ENCODE peak calls at places on chromosomes 6 and 20, in four cellular contexts. D is body of pancreas, O is aorta, W is left lung. Q is an unnamed sample.

GRCh38 chr20:19427480-19427879 is 215.0 kb downstream of the SLC24A3 start:
- DNase-seq in W (peak), O (no peak), D (peak), Q (no peak)

GRCh38 chr6:67881706-67882065 is 753.4 kb upstream of the ADGRB3 start:
- DNase-seq in D (no peak), O (no peak), W (no peak), Q (no peak)

GRCh38 chr6:39202166-39202565 is 27.1 kb downstream of the KCNK5 start:
- DNase-seq in D (no peak), O (no peak), W (no peak), Q (no peak)

GRCh38 chr6:110034637-110035096 is 56.6 kb downstream of the GPR6 start:
- DNase-seq in W (no peak), O (no peak), D (no peak), Q (no peak)

GRCh38 chr6:144585217-144585814 is 300.2 kb downstream of the UTRN start:
- DNase-seq in O (no peak), W (no peak), D (peak), Q (no peak)

GRCh38 chr6:69848552-69848951 is 17.8 kb upstream of the COL19A1 start:
- DNase-seq in W (no peak), O (no peak), D (no peak), Q (no peak)

GRCh38 chr20:49573900-49574416 is 6.0 kb upstream of the PTGIS start:
- DNase-seq in O (peak), D (no peak), W (no peak), Q (no peak)

GRCh38 chr6:35442693-35443092 is 9.4 kb upstream of the FANCE start:
- DNase-seq in W (no peak), D (no peak), O (no peak), Q (no peak)

GRCh38 chr20:8476023-8476422 is 344.0 kb downstream of the PLCB1 start:
- DNase-seq in W (no peak), D (peak), O (no peak), Q (no peak)

GRCh38 chr6:33205172-33206026 is 944 bp downstream of the HSD17B8 start:
- DNase-seq in O (no peak), D (no peak), W (no peak), Q (no peak)

GRCh38 chr20:7497985-7498384 is 442.3 kb downstream of the HAO1 start:
- DNase-seq in D (no peak), W (no peak), O (no peak), Q (no peak)

GRCh38 chr6:113855500-113856010 is 1.6 kb upstream of the MARCKS start:
- DNase-seq in D (no peak), W (peak), O (peak), Q (no peak)

GRCh38 chr20:50308513-50309279 is 118.1 kb downstream of the CEBPB start:
- DNase-seq in O (peak), D (peak), W (peak), Q (no peak)

GRCh38 chr20:48904566-48905321 is 16.8 kb upstream of the ARFGEF2 start:
- DNase-seq in W (no peak), O (no peak), D (peak), Q (peak)

GRCh38 chr6:49401063-49401462 is 62.0 kb downstream of the MMUT start:
- DNase-seq in W (no peak), O (no peak), D (no peak), Q (no peak)

GRCh38 chr20:61628480-61628879 is 376.4 kb downstream of the CDH4 start:
- DNase-seq in D (no peak), W (no peak), O (no peak), Q (no peak)

GRCh38 chr20:37356961-37357371 is 11.0 kb downstream of the SRC start:
- DNase-seq in O (no peak), D (no peak), W (no peak), Q (no peak)

GRCh38 chr6:163177892-163178420 is 236.6 kb upstream of the QKI start:
- DNase-seq in W (no peak), D (no peak), O (no peak), Q (no peak)

GRCh38 chr6:43676962-43677606 is 10.5 kb downstream of the MRPS18A start:
- DNase-seq in O (no peak), D (no peak), W (no peak), Q (no peak)

GRCh38 chr6:43673444-43674063 is 14.0 kb downstream of the MRPS18A start:
- DNase-seq in W (no peak), D (peak), O (no peak), Q (no peak)

GRCh38 chr6:43677759-43678158 is 9.8 kb downstream of the MRPS18A start:
- DNase-seq in W (no peak), O (no peak), D (no peak), Q (no peak)

GRCh38 chr6:43671801-43672690 is 15.5 kb downstream of the MRPS18A start:
- DNase-seq in D (no peak), W (no peak), O (no peak), Q (no peak)

GRCh38 chr6:43674921-43675320 is 12.7 kb downstream of the MRPS18A start:
- DNase-seq in O (no peak), D (no peak), W (no peak), Q (no peak)
- H3K27ac ChIP-seq in O (no peak), D (no peak), W (no peak), Q (no peak)

GRCh38 chr20:35303735-35304431 is 11.7 kb upstream of the FAM83C start:
- DNase-seq in W (no peak), O (peak), D (peak), Q (no peak)
- H3K27ac ChIP-seq in W (no peak), O (no peak), D (no peak), Q (no peak)

DNA sequence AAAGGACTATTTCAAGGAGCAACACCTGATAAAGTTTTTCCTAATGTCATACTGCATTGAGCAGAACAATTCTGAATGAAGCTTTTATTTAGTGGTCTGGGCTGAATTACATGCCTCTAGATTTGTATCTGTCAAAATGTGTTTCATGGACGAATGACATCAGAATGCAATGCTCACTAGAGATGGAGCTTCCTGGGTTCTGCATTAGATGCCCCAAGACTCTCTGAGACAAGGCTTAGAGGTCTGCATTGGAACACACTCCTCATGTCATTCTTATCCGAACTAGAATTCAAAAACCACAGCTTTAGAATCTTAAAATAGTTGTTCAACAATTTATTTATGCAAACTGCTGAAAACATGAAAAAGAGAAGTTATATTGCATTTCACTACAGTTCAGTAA is 62.0 kb downstream of the SYNE1 start:
- DNase-seq in D (no peak), O (no peak), W (no peak), Q (no peak)
- H3K27ac ChIP-seq in D (no peak), O (no peak), W (peak), Q (peak)

DNA sequence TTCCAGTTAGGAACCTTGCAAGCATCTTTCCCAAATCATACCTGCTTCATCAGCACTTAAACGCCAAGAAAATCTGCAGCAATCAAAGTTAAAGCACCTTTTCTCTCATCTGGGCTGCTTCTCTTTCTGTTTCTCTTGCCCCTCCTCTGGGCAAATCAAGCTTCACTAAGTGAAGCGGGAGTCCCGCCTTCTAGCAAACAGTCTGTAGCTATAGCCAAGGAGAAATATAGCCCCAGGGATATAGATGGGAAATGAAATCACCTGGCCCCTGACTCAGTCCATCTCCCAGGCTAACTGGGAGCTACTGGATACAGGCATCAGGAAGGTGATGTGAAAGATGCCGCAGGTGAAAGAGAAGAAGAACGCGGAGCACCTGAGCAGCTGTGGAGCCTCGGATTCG is 481.9 kb downstream of the C6orf118 start:
- DNase-seq in O (no peak), D (no peak), W (no peak), Q (no peak)
- H3K27ac ChIP-seq in O (no peak), D (no peak), W (no peak), Q (no peak)